ENCODE peak calls at places on chromosomes 4 and X, in ten cellular contexts. One of them, this sample, is unnamed.

GRCh38 chr4:25351777-25352421 is 25.2 kb upstream of the ANAPC4 start:
- DNase-seq in mesothelial cell of epicardium: no peak
- DNase-seq in fibroblast of mammary gland: peak; percentile 35
- DNase-seq in astrocyte of the cerebellum: no peak
- DNase-seq in endothelial cell: no peak
- DNase-seq in transverse colon: no peak
- DNase-seq in dorsolateral prefrontal cortex: no peak
- DNase-seq in cardiac muscle cell: no peak
- DNase-seq in body of pancreas: no peak
- DNase-seq in astrocyte of the spinal cord: peak; percentile 55
- DNase-seq in this sample: no peak

GRCh38 chr4:64747919-64748715 is 338.9 kb upstream of the TECRL start:
- DNase-seq in endothelial cell: no peak
- DNase-seq in body of pancreas: no peak
- DNase-seq in mesothelial cell of epicardium: no peak
- DNase-seq in astrocyte of the cerebellum: no peak
- DNase-seq in cardiac muscle cell: no peak
- DNase-seq in fibroblast of mammary gland: no peak
- DNase-seq in transverse colon: no peak
- DNase-seq in astrocyte of the spinal cord: no peak
- DNase-seq in dorsolateral prefrontal cortex: no peak
- DNase-seq in this sample: no peak

GRCh38 chrX:140949231-140949630 is 53.2 kb upstream of the SPANXB1 start:
- DNase-seq in body of pancreas: no peak
- DNase-seq in transverse colon: no peak
- DNase-seq in dorsolateral prefrontal cortex: no peak
- DNase-seq in astrocyte of the cerebellum: peak; percentile 6
- DNase-seq in mesothelial cell of epicardium: no peak
- DNase-seq in astrocyte of the spinal cord: peak; percentile 25
- DNase-seq in endothelial cell: no peak
- DNase-seq in fibroblast of mammary gland: peak; percentile 26
- DNase-seq in cardiac muscle cell: no peak
- DNase-seq in this sample: no peak

GRCh38 chr4:138405439-138405838 is 163.3 kb upstream of the SLC7A11 start:
- DNase-seq in body of pancreas: no peak
- DNase-seq in astrocyte of the cerebellum: no peak
- DNase-seq in astrocyte of the spinal cord: no peak
- DNase-seq in cardiac muscle cell: peak; percentile 63
- DNase-seq in transverse colon: no peak
- DNase-seq in dorsolateral prefrontal cortex: no peak
- DNase-seq in mesothelial cell of epicardium: no peak
- DNase-seq in fibroblast of mammary gland: no peak
- DNase-seq in endothelial cell: no peak
- DNase-seq in this sample: no peak

GRCh38 chr4:6450709-6451108 is 21.7 kb downstream of the PPP2R2C start:
- DNase-seq in fibroblast of mammary gland: no peak
- DNase-seq in cardiac muscle cell: no peak
- DNase-seq in endothelial cell: no peak
- DNase-seq in mesothelial cell of epicardium: no peak
- DNase-seq in dorsolateral prefrontal cortex: no peak
- DNase-seq in astrocyte of the spinal cord: no peak
- DNase-seq in astrocyte of the cerebellum: no peak
- DNase-seq in transverse colon: no peak
- DNase-seq in body of pancreas: no peak
- DNase-seq in this sample: no peak

GRCh38 chr4:37693450-37694190 is 7.4 kb upstream of the RELL1 start:
- DNase-seq in endothelial cell: no peak
- DNase-seq in astrocyte of the spinal cord: peak; percentile 88
- DNase-seq in astrocyte of the cerebellum: peak; percentile 40
- DNase-seq in body of pancreas: no peak
- DNase-seq in mesothelial cell of epicardium: no peak
- DNase-seq in fibroblast of mammary gland: peak; percentile 90
- DNase-seq in transverse colon: no peak
- DNase-seq in cardiac muscle cell: no peak
- DNase-seq in dorsolateral prefrontal cortex: no peak
- DNase-seq in this sample: no peak

GRCh38 chr4:37922323-37922722 is 31.4 kb downstream of the TBC1D1 start:
- DNase-seq in dorsolateral prefrontal cortex: no peak
- DNase-seq in endothelial cell: no peak
- DNase-seq in transverse colon: no peak
- DNase-seq in astrocyte of the spinal cord: peak; percentile 17
- DNase-seq in fibroblast of mammary gland: peak; percentile 82
- DNase-seq in body of pancreas: no peak
- DNase-seq in astrocyte of the cerebellum: no peak
- DNase-seq in cardiac muscle cell: no peak
- DNase-seq in mesothelial cell of epicardium: no peak
- DNase-seq in this sample: peak; percentile 10

GRCh38 chrX:23380581-23380980 is 45.9 kb downstream of the PTCHD1 start:
- DNase-seq in body of pancreas: no peak
- DNase-seq in fibroblast of mammary gland: no peak
- DNase-seq in transverse colon: no peak
- DNase-seq in cardiac muscle cell: no peak
- DNase-seq in mesothelial cell of epicardium: no peak
- DNase-seq in dorsolateral prefrontal cortex: no peak
- DNase-seq in astrocyte of the cerebellum: no peak
- DNase-seq in endothelial cell: no peak
- DNase-seq in astrocyte of the spinal cord: no peak
- DNase-seq in this sample: no peak

GRCh38 chr4:74624351-74625151 is 169.8 kb downstream of the BTC start:
- DNase-seq in endothelial cell: no peak
- DNase-seq in mesothelial cell of epicardium: no peak
- DNase-seq in body of pancreas: no peak
- DNase-seq in astrocyte of the cerebellum: peak; percentile 82
- DNase-seq in cardiac muscle cell: no peak
- DNase-seq in astrocyte of the spinal cord: peak; percentile 94
- DNase-seq in transverse colon: no peak
- DNase-seq in fibroblast of mammary gland: peak; percentile 97
- DNase-seq in dorsolateral prefrontal cortex: no peak
- DNase-seq in this sample: no peak

GRCh38 chr4:149173241-149174013 is 642.2 kb downstream of the IQCM start:
- DNase-seq in cardiac muscle cell: no peak
- DNase-seq in endothelial cell: no peak
- DNase-seq in fibroblast of mammary gland: peak; percentile 44
- DNase-seq in body of pancreas: no peak
- DNase-seq in astrocyte of the cerebellum: no peak
- DNase-seq in mesothelial cell of epicardium: no peak
- DNase-seq in transverse colon: no peak
- DNase-seq in astrocyte of the spinal cord: no peak
- DNase-seq in dorsolateral prefrontal cortex: no peak
- DNase-seq in this sample: no peak

GRCh38 chrX:48589482-48590162 is 7.7 kb upstream of the WDR13 start:
- DNase-seq in astrocyte of the spinal cord: no peak
- DNase-seq in transverse colon: no peak
- DNase-seq in fibroblast of mammary gland: peak; percentile 60
- DNase-seq in dorsolateral prefrontal cortex: no peak
- DNase-seq in endothelial cell: no peak
- DNase-seq in astrocyte of the cerebellum: no peak
- DNase-seq in cardiac muscle cell: no peak
- DNase-seq in mesothelial cell of epicardium: no peak
- DNase-seq in body of pancreas: peak; percentile 85
- DNase-seq in this sample: no peak

GRCh38 chr4:8192748-8193738 is 6.0 kb upstream of the SH3TC1 start:
- DNase-seq in mesothelial cell of epicardium: no peak
- DNase-seq in dorsolateral prefrontal cortex: no peak
- DNase-seq in astrocyte of the spinal cord: peak; percentile 50
- DNase-seq in endothelial cell: no peak
- DNase-seq in transverse colon: peak; percentile 77
- DNase-seq in body of pancreas: peak; percentile 84
- DNase-seq in fibroblast of mammary gland: peak; percentile 60
- DNase-seq in astrocyte of the cerebellum: no peak
- DNase-seq in cardiac muscle cell: no peak
- DNase-seq in this sample: peak; percentile 69
- TF ChIP-seq CTCF in mesothelial cell of epicardium: no peak
- TF ChIP-seq CTCF in dorsolateral prefrontal cortex: peak; percentile 53
- TF ChIP-seq CTCF in astrocyte of the spinal cord: peak; percentile 34
- TF ChIP-seq CTCF in endothelial cell: no peak
- TF ChIP-seq CTCF in transverse colon: peak; percentile 32
- TF ChIP-seq CTCF in body of pancreas: peak; percentile 54
- TF ChIP-seq CTCF in fibroblast of mammary gland: peak; percentile 29
- TF ChIP-seq CTCF in astrocyte of the cerebellum: peak; percentile 26
- TF ChIP-seq CTCF in cardiac muscle cell: no peak
- TF ChIP-seq CTCF in this sample: no peak

DNA sequence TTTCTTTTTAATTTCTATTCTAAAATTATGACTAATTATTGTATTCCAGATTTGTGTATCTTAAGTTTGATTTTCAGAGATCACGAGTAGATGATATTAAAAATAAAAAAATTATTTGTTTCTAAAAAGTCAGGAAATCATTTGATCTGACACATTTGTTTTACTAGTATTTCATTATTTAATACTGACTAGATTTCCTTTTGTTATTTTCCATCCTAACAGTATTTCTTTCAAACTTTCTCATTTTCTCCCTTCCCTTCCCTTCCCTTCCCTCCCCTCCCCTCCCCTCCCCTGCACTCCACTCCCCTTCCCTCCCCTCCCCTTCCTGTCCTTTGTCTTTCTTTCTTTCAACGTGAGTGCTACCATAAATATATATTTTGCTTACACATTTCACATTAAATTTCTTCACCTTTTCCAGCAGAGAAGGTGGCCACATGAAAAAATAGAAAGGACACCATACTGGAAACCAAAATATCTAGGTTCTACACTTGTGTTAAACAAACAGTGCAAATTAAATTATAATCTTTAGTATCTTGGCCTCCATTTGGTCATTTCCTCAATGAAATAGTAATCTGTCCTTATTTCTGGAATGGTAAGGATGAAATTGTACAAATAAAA is 1412.7 kb upstream of the IGFBP7 start:
- DNase-seq in body of pancreas: no peak
- DNase-seq in fibroblast of mammary gland: no peak
- DNase-seq in cardiac muscle cell: no peak
- DNase-seq in endothelial cell: no peak
- DNase-seq in astrocyte of the spinal cord: no peak
- DNase-seq in dorsolateral prefrontal cortex: no peak
- DNase-seq in astrocyte of the cerebellum: no peak
- DNase-seq in transverse colon: no peak
- DNase-seq in mesothelial cell of epicardium: no peak
- DNase-seq in this sample: no peak
- TF ChIP-seq CTCF in body of pancreas: no peak
- TF ChIP-seq CTCF in fibroblast of mammary gland: no peak
- TF ChIP-seq CTCF in cardiac muscle cell: no peak
- TF ChIP-seq CTCF in endothelial cell: no peak
- TF ChIP-seq CTCF in astrocyte of the spinal cord: no peak
- TF ChIP-seq CTCF in dorsolateral prefrontal cortex: no peak
- TF ChIP-seq CTCF in astrocyte of the cerebellum: no peak
- TF ChIP-seq CTCF in transverse colon: no peak
- TF ChIP-seq CTCF in mesothelial cell of epicardium: no peak
- TF ChIP-seq CTCF in this sample: no peak

GRCh38 chr4:122921971-122922876 is at the start of gene NUDT6:
- DNase-seq in dorsolateral prefrontal cortex: peak; percentile 85
- DNase-seq in endothelial cell: peak; percentile 55
- DNase-seq in cardiac muscle cell: peak; percentile 82
- DNase-seq in astrocyte of the cerebellum: no peak
- DNase-seq in fibroblast of mammary gland: peak; percentile 74
- DNase-seq in transverse colon: peak; percentile 61
- DNase-seq in mesothelial cell of epicardium: peak; percentile 50
- DNase-seq in body of pancreas: peak; percentile 70
- DNase-seq in astrocyte of the spinal cord: peak; percentile 73
- DNase-seq in this sample: peak; percentile 52
- TF ChIP-seq CTCF in dorsolateral prefrontal cortex: peak; percentile 9
- TF ChIP-seq CTCF in endothelial cell: no peak
- TF ChIP-seq CTCF in cardiac muscle cell: no peak
- TF ChIP-seq CTCF in astrocyte of the cerebellum: no peak
- TF ChIP-seq CTCF in fibroblast of mammary gland: no peak
- TF ChIP-seq CTCF in transverse colon: no peak
- TF ChIP-seq CTCF in mesothelial cell of epicardium: no peak
- TF ChIP-seq CTCF in body of pancreas: no peak
- TF ChIP-seq CTCF in astrocyte of the spinal cord: no peak
- TF ChIP-seq CTCF in this sample: no peak

DNA sequence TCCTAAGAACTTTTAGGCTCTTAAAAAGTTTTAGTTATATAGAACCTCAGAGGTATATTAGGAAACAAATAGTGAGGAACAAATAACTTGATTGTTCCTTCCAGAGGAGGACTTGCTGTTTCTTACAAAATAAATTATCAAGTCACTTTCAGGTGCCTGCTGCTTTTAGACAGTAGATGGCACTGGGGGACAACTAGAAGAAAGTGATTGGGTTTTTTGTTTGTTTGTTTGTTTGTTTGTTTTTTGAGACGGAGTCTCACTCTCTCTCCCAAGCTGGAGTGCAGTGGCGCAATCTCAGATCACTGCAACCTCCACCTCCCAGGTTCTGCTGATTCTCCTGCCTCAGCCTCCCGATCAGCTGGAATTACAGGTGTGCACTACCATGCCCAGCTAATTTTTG is 35.4 kb upstream of the CDKL5 start:
- DNase-seq in astrocyte of the cerebellum: no peak
- DNase-seq in astrocyte of the spinal cord: no peak
- DNase-seq in mesothelial cell of epicardium: no peak
- DNase-seq in dorsolateral prefrontal cortex: no peak
- DNase-seq in transverse colon: no peak
- DNase-seq in cardiac muscle cell: no peak
- DNase-seq in body of pancreas: no peak
- DNase-seq in endothelial cell: no peak
- DNase-seq in fibroblast of mammary gland: no peak
- DNase-seq in this sample: no peak
- TF ChIP-seq CTCF in astrocyte of the cerebellum: no peak
- TF ChIP-seq CTCF in astrocyte of the spinal cord: no peak
- TF ChIP-seq CTCF in mesothelial cell of epicardium: no peak
- TF ChIP-seq CTCF in dorsolateral prefrontal cortex: no peak
- TF ChIP-seq CTCF in transverse colon: no peak
- TF ChIP-seq CTCF in cardiac muscle cell: no peak
- TF ChIP-seq CTCF in body of pancreas: no peak
- TF ChIP-seq CTCF in endothelial cell: no peak
- TF ChIP-seq CTCF in fibroblast of mammary gland: peak; percentile 8
- TF ChIP-seq CTCF in this sample: no peak

GRCh38 chr4:77701111-77701510 is 95.5 kb downstream of the CXCL13 start:
- DNase-seq in cardiac muscle cell: no peak
- DNase-seq in endothelial cell: no peak
- DNase-seq in body of pancreas: no peak
- DNase-seq in mesothelial cell of epicardium: no peak
- DNase-seq in dorsolateral prefrontal cortex: no peak
- DNase-seq in astrocyte of the cerebellum: no peak
- DNase-seq in fibroblast of mammary gland: no peak
- DNase-seq in astrocyte of the spinal cord: no peak
- DNase-seq in transverse colon: no peak
- DNase-seq in this sample: no peak

GRCh38 chr4:77692847-77693432 is 87.3 kb downstream of the CXCL13 start:
- DNase-seq in dorsolateral prefrontal cortex: no peak
- DNase-seq in astrocyte of the spinal cord: no peak
- DNase-seq in body of pancreas: no peak
- DNase-seq in astrocyte of the cerebellum: no peak
- DNase-seq in transverse colon: no peak
- DNase-seq in mesothelial cell of epicardium: no peak
- DNase-seq in fibroblast of mammary gland: no peak
- DNase-seq in cardiac muscle cell: no peak
- DNase-seq in endothelial cell: no peak
- DNase-seq in this sample: no peak

GRCh38 chr4:77695769-77696168 is 90.1 kb downstream of the CXCL13 start:
- DNase-seq in body of pancreas: no peak
- DNase-seq in fibroblast of mammary gland: peak; percentile 97
- DNase-seq in astrocyte of the cerebellum: peak; percentile 95
- DNase-seq in transverse colon: no peak
- DNase-seq in dorsolateral prefrontal cortex: no peak
- DNase-seq in endothelial cell: no peak
- DNase-seq in mesothelial cell of epicardium: no peak
- DNase-seq in cardiac muscle cell: no peak
- DNase-seq in astrocyte of the spinal cord: peak; percentile 97
- DNase-seq in this sample: no peak

GRCh38 chr4:77699731-77700210 is 94.2 kb downstream of the CXCL13 start:
- DNase-seq in cardiac muscle cell: peak; percentile 71
- DNase-seq in dorsolateral prefrontal cortex: no peak
- DNase-seq in body of pancreas: no peak
- DNase-seq in astrocyte of the spinal cord: peak; percentile 94
- DNase-seq in fibroblast of mammary gland: peak; percentile 90
- DNase-seq in mesothelial cell of epicardium: no peak
- DNase-seq in endothelial cell: no peak
- DNase-seq in astrocyte of the cerebellum: peak; percentile 76
- DNase-seq in transverse colon: no peak
- DNase-seq in this sample: no peak

GRCh38 chr4:77697860-77698599 is 92.4 kb downstream of the CXCL13 start:
- DNase-seq in body of pancreas: peak; percentile 73
- DNase-seq in astrocyte of the cerebellum: peak; percentile 64
- DNase-seq in dorsolateral prefrontal cortex: no peak
- DNase-seq in astrocyte of the spinal cord: peak; percentile 85
- DNase-seq in transverse colon: peak; percentile 53
- DNase-seq in endothelial cell: peak; percentile 12
- DNase-seq in cardiac muscle cell: peak; percentile 43
- DNase-seq in mesothelial cell of epicardium: no peak
- DNase-seq in fibroblast of mammary gland: peak; percentile 77
- DNase-seq in this sample: no peak
- TF ChIP-seq CTCF in body of pancreas: peak; percentile 84
- TF ChIP-seq CTCF in astrocyte of the cerebellum: peak; percentile 73
- TF ChIP-seq CTCF in dorsolateral prefrontal cortex: peak; percentile 72
- TF ChIP-seq CTCF in astrocyte of the spinal cord: peak; percentile 78
- TF ChIP-seq CTCF in transverse colon: peak; percentile 56
- TF ChIP-seq CTCF in endothelial cell: no peak
- TF ChIP-seq CTCF in cardiac muscle cell: peak; percentile 72
- TF ChIP-seq CTCF in mesothelial cell of epicardium: no peak
- TF ChIP-seq CTCF in fibroblast of mammary gland: peak; percentile 70
- TF ChIP-seq CTCF in this sample: no peak

This sample was measured in activated CD8-positive, alpha-beta T cell treated with anti-CD3 and anti-CD28 coated beads for 36 hours.